ENCODE peak calls at places on chromosomes 13 and 19, in seven cellular contexts. N, I, B, D, Z, Q and E are unnamed samples.

GRCh38 chr13:42836930-42837329 is 55.5 kb downstream of the FAM216B start:
- DNase-seq in I (no peak), Q (no peak), D (peak; percentile 53), N (peak; percentile 89), Z (peak; percentile 19), B (peak; percentile 86), E (peak; percentile 33)

GRCh38 chr13:112446867-112447266 is 70.7 kb downstream of the SPACA7 start:
- DNase-seq in Q (peak; percentile 17), Z (no peak), D (no peak), I (no peak), N (no peak), B (no peak), E (no peak)

GRCh38 chr13:85665286-85665685 is 133.9 kb downstream of the SLITRK6 start:
- DNase-seq in D (no peak), B (no peak), Q (no peak), Z (no peak), I (no peak), N (peak; percentile 52), E (no peak)

GRCh38 chr13:102726430-102726829 is 31.6 kb upstream of the METTL21C start:
- DNase-seq in D (no peak), B (no peak), N (no peak), I (no peak), Z (no peak), Q (no peak), E (no peak)

GRCh38 chr13:33040116-33040515 is 23.9 kb downstream of the KL start:
- DNase-seq in Z (no peak), B (no peak), I (no peak), N (no peak), D (no peak), Q (no peak), E (no peak)

GRCh38 chr13:60335531-60335930 is 61.5 kb upstream of the TDRD3 start:
- DNase-seq in Z (no peak), B (peak; percentile 10), Q (no peak), N (peak; percentile 34), D (no peak), I (no peak), E (no peak)

GRCh38 chr19:7709932-7710460 is 8.1 kb upstream of the FCER2 start:
- DNase-seq in B (no peak), Z (no peak), D (no peak), I (no peak), N (no peak), Q (no peak), E (no peak)

GRCh38 chr13:81488021-81488420 is 1147.1 kb upstream of the SPRY2 start:
- DNase-seq in Q (no peak), Z (no peak), D (no peak), N (no peak), B (no peak), I (no peak), E (no peak)

GRCh38 chr19:57773488-57773887 is 4.0 kb downstream of the ZNF586 start:
- DNase-seq in I (no peak), D (no peak), Q (no peak), B (no peak), Z (no peak), N (no peak), E (no peak)

GRCh38 chr19:48511800-48512503 is at the start of gene LMTK3:
- DNase-seq in B (peak; percentile 69), D (no peak), N (peak; percentile 22), Q (no peak), Z (no peak), I (no peak), E (peak; percentile 77)

GRCh38 chr19:17565611-17566010 is 10.2 kb downstream of the COLGALT1 start:
- DNase-seq in D (no peak), I (no peak), Z (no peak), N (no peak), Q (no peak), B (peak; percentile 21), E (no peak)

GRCh38 chr13:76012091-76012721 is 376.1 kb downstream of the LMO7 start:
- DNase-seq in I (no peak), B (peak; percentile 35), Q (no peak), Z (no peak), N (no peak), D (no peak), E (no peak)

GRCh38 chr13:114063545-114064515 is 68.6 kb downstream of the RASA3 start:
- DNase-seq in N (peak; percentile 72), D (no peak), Q (peak; percentile 63), B (peak; percentile 86), I (no peak), Z (peak; percentile 61), E (no peak)

GRCh38 chr13:90732049-90732448 is 615.4 kb upstream of the MIR17HG start:
- DNase-seq in Z (peak; percentile 26), B (no peak), D (no peak), Q (no peak), I (no peak), N (no peak), E (peak; percentile 35)
- TF ChIP-seq CTCF in Z (peak; percentile 20), B (no peak), D (no peak), Q (no peak), I (no peak), N (no peak), E (peak; percentile 61)

GRCh38 chr19:55525289-55526101 is 11.4 kb downstream of the SBK2 start:
- DNase-seq in Q (no peak), B (no peak), D (no peak), N (no peak), Z (no peak), I (no peak), E (no peak)

GRCh38 chr19:55529636-55530230 is 7.2 kb downstream of the SBK2 start:
- DNase-seq in Z (no peak), B (no peak), D (no peak), I (no peak), N (no peak), Q (no peak), E (no peak)

GRCh38 chr19:55527197-55528029 is 9.5 kb downstream of the SBK2 start:
- DNase-seq in Q (no peak), Z (no peak), B (no peak), N (no peak), D (no peak), I (no peak), E (no peak)

GRCh38 chr19:55526216-55527196 is 10.4 kb downstream of the SBK2 start:
- DNase-seq in N (peak; percentile 84), D (peak; percentile 66), B (peak; percentile 80), Z (peak; percentile 43), I (no peak), Q (peak; percentile 65), E (peak; percentile 50)

GRCh38 chr19:55528030-55528801 is 8.7 kb downstream of the SBK2 start:
- DNase-seq in D (no peak), B (peak; percentile 53), N (peak; percentile 20), Z (no peak), I (no peak), Q (no peak), E (peak; percentile 37)
- TF ChIP-seq CTCF in D (no peak), B (peak; percentile 9), N (no peak), Z (no peak), I (no peak), Q (no peak), E (no peak)

GRCh38 chr19:5533257-5533656 is 34.5 kb downstream of the TINCR start:
- DNase-seq in N (no peak), Z (no peak), B (no peak), D (no peak), I (no peak), Q (no peak), E (no peak)

GRCh38 chr19:5536337-5536894 is 31.3 kb downstream of the TINCR start:
- DNase-seq in Z (peak; percentile 79), I (peak; percentile 72), D (no peak), Q (no peak), N (peak; percentile 5), B (peak; percentile 50), E (peak; percentile 65)

GRCh38 chr19:5537870-5538269 is 29.9 kb downstream of the TINCR start:
- DNase-seq in Z (no peak), B (no peak), N (no peak), D (no peak), I (no peak), Q (no peak), E (no peak)

GRCh38 chr19:5530701-5531100 is 37.1 kb downstream of the TINCR start:
- DNase-seq in I (no peak), D (no peak), N (no peak), B (no peak), Q (no peak), Z (no peak), E (no peak)

DNA sequence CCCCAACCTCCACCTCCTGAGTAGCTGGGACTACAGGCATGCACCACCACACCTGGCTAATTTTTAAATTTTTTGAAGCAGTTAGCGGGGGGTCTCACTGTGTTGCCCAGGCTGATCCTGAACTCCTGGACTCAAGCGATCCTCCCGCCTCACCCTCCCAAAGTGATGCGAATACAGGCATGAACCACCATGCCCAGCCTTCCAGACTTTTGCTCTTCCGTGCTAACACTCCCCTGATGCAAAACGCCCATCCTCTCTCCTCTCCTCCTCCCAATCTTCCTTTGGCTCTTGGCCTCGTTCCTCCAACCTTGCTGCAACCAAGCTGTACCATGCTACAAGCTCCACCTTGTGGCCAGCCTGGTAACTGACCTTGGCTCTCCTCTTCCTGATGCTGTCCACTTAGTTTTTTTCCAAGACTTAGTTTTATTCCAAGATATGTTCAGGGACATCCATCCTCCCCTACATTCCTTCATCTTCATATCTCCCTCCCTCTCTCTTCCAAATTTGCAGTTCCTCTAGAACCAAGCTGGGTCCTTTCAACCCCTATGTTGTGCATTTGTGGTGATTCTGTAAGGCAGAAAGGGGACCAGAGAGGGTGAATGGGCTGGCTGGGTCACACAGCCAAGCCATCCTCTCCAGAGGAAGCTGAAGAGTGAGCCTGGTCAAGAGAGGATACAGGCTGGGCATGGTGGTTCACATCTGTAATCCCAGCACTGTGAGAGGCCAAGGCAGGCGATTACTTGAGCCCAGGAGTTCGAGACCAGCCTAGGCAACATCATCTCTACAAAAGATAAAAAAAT is 32.8 kb downstream of the TINCR start:
- DNase-seq in I (no peak), Q (no peak), D (no peak), N (peak; percentile 17), B (peak; percentile 26), Z (no peak), E (peak; percentile 33)
- TF ChIP-seq CTCF in I (no peak), Q (no peak), D (peak; percentile 13), N (peak; percentile 47), B (peak; percentile 34), Z (peak; percentile 23), E (peak; percentile 88)

GRCh38 chr13:36088463-36088862 is 42.7 kb downstream of the DCLK1 start:
- DNase-seq in D (no peak), B (no peak), N (no peak), Z (no peak), I (no peak), Q (no peak), E (no peak)

GRCh38 chr13:36088001-36088400 is 43.2 kb downstream of the DCLK1 start:
- DNase-seq in N (no peak), D (no peak), Q (no peak), I (no peak), B (no peak), Z (no peak), E (no peak)

GRCh38 chr13:36089130-36089529 is 42.1 kb downstream of the DCLK1 start:
- DNase-seq in B (peak; percentile 21), Z (no peak), N (no peak), Q (no peak), I (no peak), D (no peak), E (no peak)

GRCh38 chr13:36084131-36084530 is 47.1 kb downstream of the DCLK1 start:
- DNase-seq in I (no peak), Z (no peak), N (no peak), Q (no peak), D (no peak), B (no peak), E (no peak)

DNA sequence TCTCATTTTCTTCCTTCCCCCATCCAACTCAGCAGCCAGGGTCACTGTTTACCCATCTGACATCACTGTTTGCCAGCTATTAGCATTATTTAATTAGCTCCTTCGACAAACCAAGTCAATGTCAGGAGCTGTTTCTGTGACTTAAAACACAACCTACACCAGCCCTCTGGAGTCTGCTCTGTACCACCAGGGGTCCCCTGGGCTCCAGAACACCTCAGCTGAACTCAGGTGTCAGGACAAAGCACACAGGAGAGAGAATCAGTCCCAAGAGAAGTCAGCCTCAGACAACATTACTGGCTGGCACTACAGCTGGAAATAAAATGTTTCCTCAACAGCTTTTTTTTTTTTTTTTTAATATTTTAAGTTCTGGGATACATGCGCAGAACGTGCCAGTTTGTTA is 45.1 kb downstream of the DCLK1 start:
- DNase-seq in Q (no peak), D (no peak), Z (no peak), N (no peak), I (no peak), B (no peak), E (peak; percentile 53)
- TF ChIP-seq CTCF in Q (no peak), D (no peak), Z (no peak), N (no peak), I (no peak), B (no peak), E (peak; percentile 59)